ENCODE peak calls at places on chromosomes 11 and 22, in ten cellular contexts. One of them, this sample, is unnamed.
A peak's percentile ranks its signal among the peaks of the same experiment; 100 is the strongest.

GRCh38 chr11:108819957-108820356 is 155.1 kb downstream of the DDX10 start:
- DNase-seq in cardiac muscle cell: no peak
- DNase-seq in psoas muscle: no peak
- DNase-seq in nephron progenitor cell: no peak
- DNase-seq in WERI-Rb-1: no peak
- DNase-seq in esophagus squamous epithelium: no peak
- DNase-seq in lung: no peak
- DNase-seq in GM20000: no peak
- DNase-seq in AG04450: no peak
- DNase-seq in WTC11: no peak
- DNase-seq in this sample: no peak

GRCh38 chr11:20451568-20451967 is 64.1 kb downstream of the PRMT3 start:
- DNase-seq in cardiac muscle cell: peak; percentile 25
- DNase-seq in psoas muscle: no peak
- DNase-seq in nephron progenitor cell: no peak
- DNase-seq in WERI-Rb-1: no peak
- DNase-seq in esophagus squamous epithelium: no peak
- DNase-seq in lung: no peak
- DNase-seq in GM20000: no peak
- DNase-seq in AG04450: no peak
- DNase-seq in WTC11: no peak
- DNase-seq in this sample: no peak

GRCh38 chr11:111733009-111733408 is 33.2 kb downstream of the PPP2R1B start:
- DNase-seq in cardiac muscle cell: peak; percentile 85
- DNase-seq in psoas muscle: peak; percentile 78
- DNase-seq in nephron progenitor cell: no peak
- DNase-seq in WERI-Rb-1: no peak
- DNase-seq in esophagus squamous epithelium: no peak
- DNase-seq in lung: no peak
- DNase-seq in GM20000: no peak
- DNase-seq in AG04450: peak; percentile 68
- DNase-seq in WTC11: no peak
- DNase-seq in this sample: no peak

GRCh38 chr11:86919557-86920210 is 35.5 kb downstream of the FZD4 start:
- DNase-seq in cardiac muscle cell: peak; percentile 89
- DNase-seq in psoas muscle: no peak
- DNase-seq in nephron progenitor cell: no peak
- DNase-seq in WERI-Rb-1: peak; percentile 29
- DNase-seq in esophagus squamous epithelium: no peak
- DNase-seq in lung: no peak
- DNase-seq in GM20000: peak; percentile 56
- DNase-seq in AG04450: peak; percentile 59
- DNase-seq in WTC11: peak; percentile 15
- DNase-seq in this sample: no peak

GRCh38 chr11:14244926-14245325 is 114.1 kb downstream of the RRAS2 start:
- DNase-seq in cardiac muscle cell: no peak
- DNase-seq in psoas muscle: no peak
- DNase-seq in nephron progenitor cell: no peak
- DNase-seq in WERI-Rb-1: no peak
- DNase-seq in esophagus squamous epithelium: no peak
- DNase-seq in lung: no peak
- DNase-seq in GM20000: no peak
- DNase-seq in AG04450: no peak
- DNase-seq in WTC11: no peak
- DNase-seq in this sample: no peak

GRCh38 chr22:37601540-37602442 is 6.8 kb upstream of the GGA1 start:
- DNase-seq in cardiac muscle cell: peak; percentile 75
- DNase-seq in psoas muscle: no peak
- DNase-seq in nephron progenitor cell: peak; percentile 52
- DNase-seq in WERI-Rb-1: no peak
- DNase-seq in esophagus squamous epithelium: no peak
- DNase-seq in lung: peak; percentile 71
- DNase-seq in GM20000: no peak
- DNase-seq in AG04450: no peak
- DNase-seq in WTC11: peak; percentile 69
- DNase-seq in this sample: peak; percentile 8

GRCh38 chr22:30609260-30610185 is 2.5 kb downstream of the TCN2 start:
- DNase-seq in cardiac muscle cell: peak; percentile 78
- DNase-seq in psoas muscle: peak; percentile 32
- DNase-seq in nephron progenitor cell: no peak
- DNase-seq in WERI-Rb-1: no peak
- DNase-seq in esophagus squamous epithelium: no peak
- DNase-seq in lung: peak; percentile 48
- DNase-seq in GM20000: peak; percentile 61
- DNase-seq in AG04450: peak; percentile 55
- DNase-seq in WTC11: no peak
- DNase-seq in this sample: no peak

GRCh38 chr22:44611880-44612496 is 90.0 kb upstream of the PRR5 start:
- DNase-seq in cardiac muscle cell: no peak
- DNase-seq in psoas muscle: no peak
- DNase-seq in nephron progenitor cell: no peak
- DNase-seq in WERI-Rb-1: no peak
- DNase-seq in esophagus squamous epithelium: no peak
- DNase-seq in lung: no peak
- DNase-seq in GM20000: no peak
- DNase-seq in AG04450: no peak
- DNase-seq in WTC11: no peak
- DNase-seq in this sample: no peak

GRCh38 chr11:27041141-27041869 is 690 bp downstream of the BBOX1 start:
- DNase-seq in cardiac muscle cell: no peak
- DNase-seq in psoas muscle: no peak
- DNase-seq in nephron progenitor cell: no peak
- DNase-seq in WERI-Rb-1: no peak
- DNase-seq in esophagus squamous epithelium: no peak
- DNase-seq in lung: no peak
- DNase-seq in GM20000: no peak
- DNase-seq in AG04450: no peak
- DNase-seq in WTC11: no peak
- DNase-seq in this sample: no peak

GRCh38 chr11:47136327-47136726 is 40.4 kb downstream of the ARFGAP2 start:
- DNase-seq in cardiac muscle cell: no peak
- DNase-seq in psoas muscle: no peak
- DNase-seq in nephron progenitor cell: no peak
- DNase-seq in WERI-Rb-1: no peak
- DNase-seq in esophagus squamous epithelium: no peak
- DNase-seq in lung: no peak
- DNase-seq in GM20000: no peak
- DNase-seq in AG04450: no peak
- DNase-seq in WTC11: no peak
- DNase-seq in this sample: no peak

GRCh38 chr11:47136921-47137320 is 39.8 kb downstream of the ARFGAP2 start:
- DNase-seq in cardiac muscle cell: no peak
- DNase-seq in psoas muscle: no peak
- DNase-seq in nephron progenitor cell: no peak
- DNase-seq in WERI-Rb-1: no peak
- DNase-seq in esophagus squamous epithelium: no peak
- DNase-seq in lung: no peak
- DNase-seq in GM20000: no peak
- DNase-seq in AG04450: no peak
- DNase-seq in WTC11: no peak
- DNase-seq in this sample: no peak

GRCh38 chr11:47132981-47133380 is 43.7 kb downstream of the ARFGAP2 start:
- DNase-seq in cardiac muscle cell: no peak
- DNase-seq in psoas muscle: no peak
- DNase-seq in nephron progenitor cell: no peak
- DNase-seq in WERI-Rb-1: no peak
- DNase-seq in esophagus squamous epithelium: no peak
- DNase-seq in lung: no peak
- DNase-seq in GM20000: no peak
- DNase-seq in AG04450: no peak
- DNase-seq in WTC11: no peak
- DNase-seq in this sample: no peak

GRCh38 chr11:47139878-47140277 is 36.8 kb downstream of the ARFGAP2 start:
- DNase-seq in cardiac muscle cell: no peak
- DNase-seq in psoas muscle: no peak
- DNase-seq in nephron progenitor cell: no peak
- DNase-seq in WERI-Rb-1: no peak
- DNase-seq in esophagus squamous epithelium: no peak
- DNase-seq in lung: no peak
- DNase-seq in GM20000: no peak
- DNase-seq in AG04450: no peak
- DNase-seq in WTC11: no peak
- DNase-seq in this sample: no peak

GRCh38 chr11:47137476-47137875 is 39.2 kb downstream of the ARFGAP2 start:
- DNase-seq in cardiac muscle cell: no peak
- DNase-seq in psoas muscle: no peak
- DNase-seq in nephron progenitor cell: no peak
- DNase-seq in WERI-Rb-1: no peak
- DNase-seq in esophagus squamous epithelium: no peak
- DNase-seq in lung: no peak
- DNase-seq in GM20000: no peak
- DNase-seq in AG04450: no peak
- DNase-seq in WTC11: no peak
- DNase-seq in this sample: no peak
- TF ChIP-seq CTCF in cardiac muscle cell: no peak
- TF ChIP-seq CTCF in psoas muscle: no peak
- TF ChIP-seq CTCF in nephron progenitor cell: no peak
- TF ChIP-seq CTCF in WERI-Rb-1: no peak
- TF ChIP-seq CTCF in esophagus squamous epithelium: no peak
- TF ChIP-seq CTCF in lung: no peak
- TF ChIP-seq CTCF in GM20000: no peak
- TF ChIP-seq CTCF in AG04450: no peak
- TF ChIP-seq CTCF in WTC11: no peak
- TF ChIP-seq CTCF in this sample: no peak

DNA sequence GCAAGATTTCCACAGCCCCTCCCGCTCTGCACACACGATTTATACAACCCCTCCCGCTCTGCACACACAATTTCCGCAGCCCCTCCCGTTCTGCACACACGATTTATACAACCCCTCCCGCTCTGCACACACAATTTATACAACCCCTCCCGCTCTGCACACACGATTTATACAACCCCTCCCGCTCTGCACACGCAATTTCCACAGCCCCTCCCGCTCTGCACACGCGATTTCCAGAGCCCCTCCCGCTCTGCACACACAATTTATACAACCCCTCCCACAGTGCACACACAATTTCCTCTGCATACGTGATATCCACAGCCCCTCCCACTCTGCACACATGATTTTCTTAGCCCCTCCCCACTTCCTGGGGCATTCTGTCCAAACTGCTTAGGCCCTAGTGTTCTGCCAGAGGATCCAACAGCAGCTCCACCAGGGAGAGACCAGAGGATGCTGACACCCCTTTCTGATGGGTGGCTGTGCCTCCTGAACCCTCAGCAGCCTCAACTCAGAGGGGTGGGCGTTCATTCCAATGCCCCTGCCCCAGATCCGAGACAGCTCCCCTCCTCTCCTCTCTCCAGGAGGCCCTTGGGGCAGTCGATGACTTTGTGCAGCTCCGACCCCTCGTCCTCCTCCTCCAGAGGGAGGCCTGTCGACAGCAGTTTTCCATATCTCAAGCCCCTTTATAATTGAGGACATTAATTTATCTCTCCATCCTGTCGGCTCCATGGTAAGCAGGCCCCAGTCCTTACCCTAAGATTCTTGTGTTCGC is 671.7 kb downstream of the BRD1 start:
- DNase-seq in cardiac muscle cell: no peak
- DNase-seq in psoas muscle: no peak
- DNase-seq in nephron progenitor cell: no peak
- DNase-seq in WERI-Rb-1: no peak
- DNase-seq in esophagus squamous epithelium: no peak
- DNase-seq in lung: no peak
- DNase-seq in GM20000: no peak
- DNase-seq in AG04450: no peak
- DNase-seq in WTC11: no peak
- DNase-seq in this sample: no peak
- TF ChIP-seq CTCF in cardiac muscle cell: no peak
- TF ChIP-seq CTCF in psoas muscle: no peak
- TF ChIP-seq CTCF in nephron progenitor cell: no peak
- TF ChIP-seq CTCF in WERI-Rb-1: no peak
- TF ChIP-seq CTCF in esophagus squamous epithelium: no peak
- TF ChIP-seq CTCF in lung: no peak
- TF ChIP-seq CTCF in GM20000: no peak
- TF ChIP-seq CTCF in AG04450: no peak
- TF ChIP-seq CTCF in WTC11: no peak
- TF ChIP-seq CTCF in this sample: no peak

DNA sequence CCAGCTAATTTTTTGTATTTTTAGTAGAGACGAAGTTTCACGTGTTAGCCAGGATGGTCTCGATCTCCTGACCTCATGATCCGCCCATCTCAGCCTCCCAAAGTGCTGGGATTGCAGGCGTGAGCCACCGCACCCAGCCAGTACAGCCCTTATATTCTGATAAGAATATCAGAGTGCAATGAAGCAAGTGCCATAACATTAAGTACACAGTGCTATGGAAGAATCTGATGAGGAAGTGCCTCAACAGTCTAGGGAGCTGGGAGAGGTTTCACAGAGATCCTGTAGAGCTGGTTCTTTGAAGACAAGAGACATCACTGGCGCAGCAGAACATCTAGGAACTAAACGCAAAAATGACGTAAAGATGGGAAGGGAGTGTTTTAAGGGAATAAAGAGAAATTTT is 2.1 kb downstream of the RTCB start:
- DNase-seq in cardiac muscle cell: no peak
- DNase-seq in psoas muscle: no peak
- DNase-seq in nephron progenitor cell: no peak
- DNase-seq in WERI-Rb-1: no peak
- DNase-seq in esophagus squamous epithelium: no peak
- DNase-seq in lung: no peak
- DNase-seq in GM20000: no peak
- DNase-seq in AG04450: no peak
- DNase-seq in WTC11: no peak
- DNase-seq in this sample: no peak
- TF ChIP-seq CTCF in cardiac muscle cell: no peak
- TF ChIP-seq CTCF in psoas muscle: no peak
- TF ChIP-seq CTCF in nephron progenitor cell: no peak
- TF ChIP-seq CTCF in WERI-Rb-1: no peak
- TF ChIP-seq CTCF in esophagus squamous epithelium: no peak
- TF ChIP-seq CTCF in lung: no peak
- TF ChIP-seq CTCF in GM20000: no peak
- TF ChIP-seq CTCF in AG04450: no peak
- TF ChIP-seq CTCF in WTC11: no peak
- TF ChIP-seq CTCF in this sample: no peak

DNA sequence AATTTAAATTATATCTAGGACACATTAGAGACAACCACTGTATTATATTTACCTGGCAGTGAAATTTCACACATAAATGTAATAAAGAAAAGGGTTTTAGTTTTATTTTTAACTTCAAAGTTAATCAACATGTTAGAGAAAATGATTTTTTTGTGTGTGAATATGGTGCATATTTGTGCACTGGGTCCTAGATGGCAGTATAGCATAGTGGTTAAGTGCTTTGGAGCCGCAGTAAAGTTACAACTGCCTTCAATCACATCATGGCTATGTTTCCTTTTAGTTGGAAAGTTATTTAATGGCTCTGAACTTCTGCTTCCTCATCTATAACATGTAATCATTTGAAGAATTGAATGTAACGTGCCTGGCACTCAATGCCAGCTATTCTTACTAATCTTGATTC is 108.9 kb upstream of the DDI1 start:
- DNase-seq in cardiac muscle cell: peak; percentile 67
- DNase-seq in psoas muscle: no peak
- DNase-seq in nephron progenitor cell: no peak
- DNase-seq in WERI-Rb-1: no peak
- DNase-seq in esophagus squamous epithelium: no peak
- DNase-seq in lung: no peak
- DNase-seq in GM20000: peak; percentile 23
- DNase-seq in AG04450: no peak
- DNase-seq in WTC11: no peak
- DNase-seq in this sample: no peak
- TF ChIP-seq CTCF in cardiac muscle cell: peak; percentile 42
- TF ChIP-seq CTCF in psoas muscle: no peak
- TF ChIP-seq CTCF in nephron progenitor cell: no peak
- TF ChIP-seq CTCF in WERI-Rb-1: peak; percentile 16
- TF ChIP-seq CTCF in esophagus squamous epithelium: no peak
- TF ChIP-seq CTCF in lung: no peak
- TF ChIP-seq CTCF in GM20000: peak; percentile 38
- TF ChIP-seq CTCF in AG04450: peak; percentile 53
- TF ChIP-seq CTCF in WTC11: no peak
- TF ChIP-seq CTCF in this sample: peak; percentile 63